ENCODE peak calls at places on chromosomes 5 and 9, in six cellular contexts. Y is suprapubic skin, I is trophoblast cell, C is PC-9, T is heart left ventricle, H is psoas muscle. V is an unnamed sample.
A peak's percentile ranks its signal among the peaks of the same experiment; 100 is the strongest.

GRCh38 chr9:130303613-130304055 is 38.1 kb downstream of the HMCN2 start:
- DNase-seq in Y (no peak), T (no peak), I (no peak), H (peak; percentile 42), C (no peak), V (no peak)

GRCh38 chr9:20622330-20623020 is at the start of gene MLLT3:
- DNase-seq in C (peak; percentile 89), H (peak; percentile 98), I (peak; percentile 96), T (peak; percentile 97), Y (peak; percentile 96), V (peak; percentile 95)

GRCh38 chr9:109001275-109001676 is 12.0 kb downstream of the CTNNAL1 start:
- DNase-seq in Y (no peak), H (no peak), T (no peak), C (no peak), I (peak; percentile 66), V (no peak)

GRCh38 chr5:176994460-176995121 is 12.0 kb downstream of the UIMC1 start:
- DNase-seq in I (peak; percentile 97), H (no peak), C (peak; percentile 40), Y (no peak), T (peak; percentile 41), V (peak; percentile 84)

GRCh38 chr5:155485344-155485743 is 471.8 kb downstream of the KIF4B start:
- DNase-seq in I (no peak), T (no peak), H (no peak), C (no peak), Y (no peak), V (no peak)

GRCh38 chr5:74639538-74640449 is 734 bp downstream of the ENC1 start:
- DNase-seq in C (no peak), T (peak; percentile 56), I (peak; percentile 50), H (peak; percentile 75), Y (no peak), V (peak; percentile 64)

GRCh38 chr9:12819436-12820185 is 44.8 kb downstream of the LURAP1L start:
- DNase-seq in C (no peak), T (no peak), Y (no peak), I (peak; percentile 82), H (no peak), V (peak; percentile 74)

GRCh38 chr9:89179535-89179919 is 909 bp upstream of the SHC3 start:
- DNase-seq in I (no peak), Y (no peak), H (no peak), C (peak; percentile 24), T (no peak), V (no peak)

GRCh38 chr9:125635888-125636287 is 71.1 kb downstream of the MAPKAP1 start:
- DNase-seq in T (no peak), H (no peak), C (no peak), I (no peak), Y (no peak), V (no peak)

GRCh38 chr5:119269061-119269579 is 86.7 kb upstream of the TNFAIP8 start:
- DNase-seq in I (peak; percentile 55), H (peak; percentile 59), T (peak; percentile 32), C (peak; percentile 24), Y (peak; percentile 69), V (no peak)

GRCh38 chr9:113659740-113660139 is 196.2 kb downstream of the RGS3 start:
- DNase-seq in T (no peak), Y (peak; percentile 8), I (no peak), C (no peak), H (no peak), V (no peak)

GRCh38 chr9:97386733-97387503 is 25.0 kb upstream of the TDRD7 start:
- DNase-seq in I (peak; percentile 83), Y (no peak), C (peak; percentile 71), T (peak; percentile 53), H (peak; percentile 77), V (peak; percentile 80)

GRCh38 chr5:165228184-165228583 is 1722.8 kb downstream of the MAT2B start:
- DNase-seq in I (no peak), C (no peak), T (no peak), H (no peak), Y (no peak), V (no peak)

GRCh38 chr9:32456564-32456963 is 69.4 kb downstream of the RIGI start:
- DNase-seq in C (no peak), Y (no peak), I (no peak), T (no peak), H (no peak), V (no peak)

GRCh38 chr9:93132946-93133640 is 958 bp downstream of the NINJ1 start:
- DNase-seq in H (no peak), C (peak; percentile 32), T (no peak), Y (peak; percentile 78), I (peak; percentile 49), V (peak; percentile 76)

GRCh38 chr5:73918791-73919221 is 292.8 kb downstream of the ARHGEF28 start:
- DNase-seq in T (no peak), C (no peak), H (no peak), I (no peak), Y (no peak), V (no peak)

GRCh38 chr9:130254753-130255637 is 10.6 kb upstream of the HMCN2 start:
- DNase-seq in Y (peak; percentile 15), H (no peak), T (no peak), C (no peak), I (no peak), V (no peak)

GRCh38 chr9:132214027-132214622 is 52.3 kb downstream of the NTNG2 start:
- DNase-seq in C (peak; percentile 42), Y (no peak), T (peak; percentile 95), I (peak; percentile 38), H (peak; percentile 85), V (peak; percentile 93)

GRCh38 chr9:72579190-72579589 is 57.8 kb downstream of the TMC1 start:
- DNase-seq in I (peak; percentile 66), H (peak; percentile 74), T (peak; percentile 38), C (peak; percentile 86), Y (peak; percentile 77), V (peak; percentile 71)

GRCh38 chr9:75941066-75941465 is 50.6 kb downstream of the PCSK5 start:
- DNase-seq in I (no peak), C (no peak), Y (no peak), H (no peak), T (no peak), V (no peak)

GRCh38 chr9:83962165-83962564 is 17.9 kb downstream of the HNRNPK start:
- DNase-seq in C (no peak), Y (no peak), T (no peak), H (no peak), I (peak; percentile 82), V (no peak)

GRCh38 chr9:104091708-104092107 is 2.4 kb upstream of the SMC2 start:
- DNase-seq in H (no peak), T (peak; percentile 35), I (peak; percentile 47), Y (no peak), C (no peak), V (peak; percentile 40)

GRCh38 chr5:93892481-93892880 is 151.1 kb upstream of the POU5F2 start:
- DNase-seq in C (no peak), T (no peak), Y (no peak), I (no peak), H (no peak), V (no peak)

GRCh38 chr5:179822444-179822990 is 1.8 kb downstream of the SQSTM1 start:
- DNase-seq in H (no peak), C (no peak), I (peak; percentile 3), Y (no peak), T (no peak), V (peak; percentile 36)

GRCh38 chr5:81980598-81981260 is 8.9 kb downstream of the ATG10 start:
- DNase-seq in I (no peak), T (no peak), C (no peak), Y (no peak), H (no peak), V (no peak)

GRCh38 chr5:37448941-37449340 is 69.8 kb downstream of the WDR70 start:
- DNase-seq in T (no peak), C (no peak), Y (no peak), I (no peak), H (no peak), V (no peak)

GRCh38 chr9:93471135-93471534 is 17.8 kb upstream of the FAM120AOS start:
- DNase-seq in H (no peak), T (no peak), I (no peak), Y (no peak), C (no peak), V (no peak)

GRCh38 chr5:82211855-82212572 is 66.1 kb downstream of the RPS23 start:
- DNase-seq in H (no peak), Y (no peak), C (no peak), I (no peak), T (no peak), V (no peak)

GRCh38 chr9:99138424-99139284 is 33.7 kb downstream of the TGFBR1 start:
- DNase-seq in H (peak; percentile 48), T (no peak), I (peak; percentile 29), C (no peak), Y (no peak), V (no peak)

GRCh38 chr9:134886413-134886913 is 5.9 kb downstream of the FCN2 start:
- DNase-seq in Y (no peak), T (no peak), C (no peak), I (no peak), H (no peak), V (no peak)
- H3K27me3 ChIP-seq in Y (no peaks in the 10 kb centered on the region), T (no peaks in the 10 kb centered on the region), C (peaks cover 96% of the 10 kb centered on the region), I (no peaks in the 10 kb centered on the region), H (no peaks in the 10 kb centered on the region), V (no peaks in the 10 kb centered on the region)

DNA sequence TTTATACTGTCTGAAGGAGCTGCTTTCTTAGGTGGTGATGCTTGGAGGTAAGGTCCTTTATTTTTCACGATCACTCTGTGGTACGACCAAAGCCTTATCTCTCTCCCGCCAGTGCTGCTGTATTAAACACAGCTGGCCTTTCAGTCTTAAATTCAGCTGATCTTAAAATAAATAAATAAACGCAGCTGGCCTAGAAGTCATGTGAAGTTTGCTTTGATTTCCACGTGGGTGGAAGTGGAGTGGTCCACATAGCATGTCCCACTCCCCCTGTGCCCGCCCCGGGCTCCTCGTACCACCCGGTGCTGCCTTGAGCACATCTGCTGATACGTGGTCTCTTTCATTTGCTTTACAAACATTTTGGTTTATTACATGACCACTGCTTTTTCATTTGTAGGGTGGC is 260.4 kb downstream of the FANCC start:
- DNase-seq in T (no peak), I (no peak), Y (no peak), H (no peak), C (no peak), V (no peak)
- H3K4me3 ChIP-seq in T (peak overlapping the region; percentile 50), I (no peak overlapping the region), Y (peak overlapping the region; percentile 27), H (peak overlapping the region; percentile 47), C (no peak overlapping the region), V (no peak overlapping the region)

DNA sequence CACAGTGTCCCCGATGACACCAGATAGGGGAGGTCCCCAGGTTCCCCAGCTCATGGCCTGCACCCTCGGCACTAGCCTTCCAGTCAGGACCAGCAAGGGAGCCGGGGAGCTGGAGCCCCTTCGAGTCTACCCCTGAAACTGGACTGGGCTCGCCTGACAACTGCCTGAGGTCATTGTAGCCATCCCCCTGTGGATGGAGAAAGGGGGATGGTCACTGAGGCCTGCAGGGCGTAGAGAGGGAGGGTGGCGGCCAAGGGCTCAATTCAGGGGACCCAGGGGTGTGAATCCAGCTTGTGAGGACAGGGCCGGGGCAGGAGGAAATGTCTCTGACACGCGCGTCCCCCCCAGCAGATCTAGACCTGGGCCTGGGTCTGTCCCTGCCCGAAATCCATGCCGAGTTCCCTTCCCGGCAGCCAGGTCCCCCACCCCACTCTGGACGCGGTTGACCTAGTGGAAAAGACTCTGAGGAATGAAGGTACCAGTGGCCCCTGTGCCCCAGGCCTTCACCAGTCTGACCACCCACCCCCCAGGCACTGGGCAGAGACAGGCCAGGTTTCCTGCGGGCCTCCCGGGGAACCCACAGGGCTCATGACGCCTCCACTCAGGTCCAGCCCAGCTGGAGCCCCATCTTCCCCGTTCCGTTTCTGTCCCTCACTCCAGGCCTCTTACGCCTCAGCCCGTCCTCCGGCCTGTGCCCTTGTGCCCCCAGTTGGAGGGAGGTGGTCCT is 775 bp downstream of the SLC34A3 start:
- DNase-seq in Y (no peak), I (no peak), H (no peak), C (no peak), T (no peak), V (no peak)
- H3K27me3 ChIP-seq in Y (peaks cover 80% of the 10 kb centered on the region), I (no peaks in the 10 kb centered on the region), H (no peaks in the 10 kb centered on the region), C (no peaks in the 10 kb centered on the region), T (peaks cover 40% of the 10 kb centered on the region), V (peaks cover 50% of the 10 kb centered on the region)

GRCh38 chr5:5066276-5067186 is 73.6 kb upstream of the ADAMTS16 start:
- DNase-seq in T (no peak), Y (no peak), I (peak; percentile 42), H (no peak), C (no peak), V (no peak)
- H3K4me3 ChIP-seq in T (no peak overlapping the region), Y (no peak overlapping the region), I (no peak overlapping the region), H (no peak overlapping the region), C (no peak overlapping the region), V (no peak overlapping the region)